ENCODE peak calls at places on chromosomes 7 and 10, in five cellular contexts. One of them, this sample, is unnamed.
A peak's percentile ranks its signal among the peaks of the same experiment; 100 is the strongest.

GRCh38 chr7:34544621-34545020 is 113.4 kb upstream of the NPSR1 start:
- DNase-seq in HEK293T: no peak
- DNase-seq in NCI-H1092: no peak
- DNase-seq in MG63: no peak
- DNase-seq in activated CD4-positive, alpha-beta T cell treated with anti-CD3 and anti-CD28 coated beads, Interleukin-2, amount 50 U/mL, for 4 hours: no peak
- DNase-seq in this sample: no peak

GRCh38 chr10:102505462-102506115 is 1.8 kb downstream of the SUFU start:
- DNase-seq in NCI-H1092: no peak
- DNase-seq in MG63: no peak
- DNase-seq in HEK293T: no peak
- DNase-seq in activated CD4-positive, alpha-beta T cell treated with anti-CD3 and anti-CD28 coated beads, Interleukin-2, amount 50 U/mL, for 4 hours: no peak
- DNase-seq in this sample: no peak

GRCh38 chr10:65033957-65034356 is 1512.8 kb downstream of the REEP3 start:
- DNase-seq in HEK293T: no peak
- DNase-seq in MG63: no peak
- DNase-seq in activated CD4-positive, alpha-beta T cell treated with anti-CD3 and anti-CD28 coated beads, Interleukin-2, amount 50 U/mL, for 4 hours: no peak
- DNase-seq in NCI-H1092: no peak
- DNase-seq in this sample: no peak

GRCh38 chr10:31020128-31020527 is 11.5 kb downstream of the ZNF438 start:
- DNase-seq in activated CD4-positive, alpha-beta T cell treated with anti-CD3 and anti-CD28 coated beads, Interleukin-2, amount 50 U/mL, for 4 hours: no peak
- DNase-seq in MG63: no peak
- DNase-seq in HEK293T: no peak
- DNase-seq in NCI-H1092: no peak
- DNase-seq in this sample: peak; percentile 6

GRCh38 chr10:30751678-30752331 is 122.3 kb upstream of the LYZL2 start:
- DNase-seq in activated CD4-positive, alpha-beta T cell treated with anti-CD3 and anti-CD28 coated beads, Interleukin-2, amount 50 U/mL, for 4 hours: peak; percentile 73
- DNase-seq in MG63: peak; percentile 82
- DNase-seq in NCI-H1092: no peak
- DNase-seq in HEK293T: no peak
- DNase-seq in this sample: peak; percentile 45

GRCh38 chr7:141362580-141363435 is 188.4 kb upstream of the AGK start:
- DNase-seq in HEK293T: no peak
- DNase-seq in NCI-H1092: no peak
- DNase-seq in activated CD4-positive, alpha-beta T cell treated with anti-CD3 and anti-CD28 coated beads, Interleukin-2, amount 50 U/mL, for 4 hours: no peak
- DNase-seq in MG63: peak; percentile 66
- DNase-seq in this sample: no peak

GRCh38 chr10:44310762-44311562 is 73.9 kb downstream of the CXCL12 start:
- DNase-seq in NCI-H1092: no peak
- DNase-seq in MG63: peak; percentile 85
- DNase-seq in activated CD4-positive, alpha-beta T cell treated with anti-CD3 and anti-CD28 coated beads, Interleukin-2, amount 50 U/mL, for 4 hours: peak; percentile 21
- DNase-seq in HEK293T: peak; percentile 82
- DNase-seq in this sample: peak; percentile 69

GRCh38 chr10:61859786-61860185 is 41.7 kb upstream of the ARID5B start:
- DNase-seq in MG63: no peak
- DNase-seq in HEK293T: no peak
- DNase-seq in NCI-H1092: no peak
- DNase-seq in activated CD4-positive, alpha-beta T cell treated with anti-CD3 and anti-CD28 coated beads, Interleukin-2, amount 50 U/mL, for 4 hours: no peak
- DNase-seq in this sample: no peak

GRCh38 chr10:125023269-125023668 is 81.3 kb downstream of the ZRANB1 start:
- DNase-seq in HEK293T: peak; percentile 84
- DNase-seq in activated CD4-positive, alpha-beta T cell treated with anti-CD3 and anti-CD28 coated beads, Interleukin-2, amount 50 U/mL, for 4 hours: no peak
- DNase-seq in NCI-H1092: peak; percentile 58
- DNase-seq in MG63: no peak
- DNase-seq in this sample: no peak

GRCh38 chr10:76274933-76275332 is 843.5 kb downstream of the LRMDA start:
- DNase-seq in HEK293T: no peak
- DNase-seq in MG63: no peak
- DNase-seq in activated CD4-positive, alpha-beta T cell treated with anti-CD3 and anti-CD28 coated beads, Interleukin-2, amount 50 U/mL, for 4 hours: no peak
- DNase-seq in NCI-H1092: no peak
- DNase-seq in this sample: no peak

GRCh38 chr7:142463401-142463850 is 205.6 kb upstream of the PRSS58 start:
- DNase-seq in NCI-H1092: no peak
- DNase-seq in activated CD4-positive, alpha-beta T cell treated with anti-CD3 and anti-CD28 coated beads, Interleukin-2, amount 50 U/mL, for 4 hours: no peak
- DNase-seq in HEK293T: no peak
- DNase-seq in MG63: peak; percentile 67
- DNase-seq in this sample: no peak

GRCh38 chr7:20964214-20964613 is 177.5 kb upstream of the SP8 start:
- DNase-seq in activated CD4-positive, alpha-beta T cell treated with anti-CD3 and anti-CD28 coated beads, Interleukin-2, amount 50 U/mL, for 4 hours: no peak
- DNase-seq in HEK293T: no peak
- DNase-seq in NCI-H1092: peak; percentile 90
- DNase-seq in MG63: no peak
- DNase-seq in this sample: no peak

GRCh38 chr7:19024261-19024660 is 93.2 kb downstream of the TWIST1 start:
- DNase-seq in HEK293T: no peak
- DNase-seq in activated CD4-positive, alpha-beta T cell treated with anti-CD3 and anti-CD28 coated beads, Interleukin-2, amount 50 U/mL, for 4 hours: no peak
- DNase-seq in MG63: no peak
- DNase-seq in NCI-H1092: no peak
- DNase-seq in this sample: no peak

GRCh38 chr7:92242972-92243371 is 2.7 kb downstream of the KRIT1 start:
- DNase-seq in activated CD4-positive, alpha-beta T cell treated with anti-CD3 and anti-CD28 coated beads, Interleukin-2, amount 50 U/mL, for 4 hours: no peak
- DNase-seq in MG63: no peak
- DNase-seq in NCI-H1092: no peak
- DNase-seq in HEK293T: no peak
- DNase-seq in this sample: no peak

GRCh38 chr7:137506031-137506430 is 162.5 kb upstream of the PTN start:
- DNase-seq in NCI-H1092: no peak
- DNase-seq in activated CD4-positive, alpha-beta T cell treated with anti-CD3 and anti-CD28 coated beads, Interleukin-2, amount 50 U/mL, for 4 hours: no peak
- DNase-seq in MG63: no peak
- DNase-seq in HEK293T: no peak
- DNase-seq in this sample: no peak

GRCh38 chr7:70082026-70082655 is 483.9 kb downstream of the AUTS2 start:
- DNase-seq in NCI-H1092: no peak
- DNase-seq in activated CD4-positive, alpha-beta T cell treated with anti-CD3 and anti-CD28 coated beads, Interleukin-2, amount 50 U/mL, for 4 hours: no peak
- DNase-seq in MG63: no peak
- DNase-seq in HEK293T: no peak
- DNase-seq in this sample: no peak

GRCh38 chr7:72098812-72099211 is 313.3 kb downstream of the CALN1 start:
- DNase-seq in HEK293T: no peak
- DNase-seq in activated CD4-positive, alpha-beta T cell treated with anti-CD3 and anti-CD28 coated beads, Interleukin-2, amount 50 U/mL, for 4 hours: no peak
- DNase-seq in MG63: peak; percentile 54
- DNase-seq in NCI-H1092: no peak
- DNase-seq in this sample: no peak

GRCh38 chr10:16583382-16583781 is 61.7 kb upstream of the C1QL3 start:
- DNase-seq in activated CD4-positive, alpha-beta T cell treated with anti-CD3 and anti-CD28 coated beads, Interleukin-2, amount 50 U/mL, for 4 hours: no peak
- DNase-seq in HEK293T: no peak
- DNase-seq in NCI-H1092: no peak
- DNase-seq in MG63: peak; percentile 43
- DNase-seq in this sample: no peak

GRCh38 chr10:113329121-113329596 is 223.7 kb upstream of the HABP2 start:
- DNase-seq in activated CD4-positive, alpha-beta T cell treated with anti-CD3 and anti-CD28 coated beads, Interleukin-2, amount 50 U/mL, for 4 hours: no peak
- DNase-seq in MG63: peak; percentile 63
- DNase-seq in NCI-H1092: no peak
- DNase-seq in HEK293T: no peak
- DNase-seq in this sample: no peak

GRCh38 chr7:44727346-44728262 is 21.0 kb upstream of the ZMIZ2 start:
- DNase-seq in MG63: peak; percentile 35
- DNase-seq in activated CD4-positive, alpha-beta T cell treated with anti-CD3 and anti-CD28 coated beads, Interleukin-2, amount 50 U/mL, for 4 hours: no peak
- DNase-seq in HEK293T: peak; percentile 4
- DNase-seq in NCI-H1092: no peak
- DNase-seq in this sample: no peak

GRCh38 chr10:132257271-132257670 is 50.5 kb downstream of the STK32C start:
- DNase-seq in activated CD4-positive, alpha-beta T cell treated with anti-CD3 and anti-CD28 coated beads, Interleukin-2, amount 50 U/mL, for 4 hours: no peak
- DNase-seq in HEK293T: no peak
- DNase-seq in MG63: peak; percentile 62
- DNase-seq in NCI-H1092: no peak
- DNase-seq in this sample: no peak

GRCh38 chr10:124737708-124738107 is 6.5 kb downstream of the FAM53B start:
- DNase-seq in HEK293T: no peak
- DNase-seq in activated CD4-positive, alpha-beta T cell treated with anti-CD3 and anti-CD28 coated beads, Interleukin-2, amount 50 U/mL, for 4 hours: no peak
- DNase-seq in MG63: no peak
- DNase-seq in NCI-H1092: no peak
- DNase-seq in this sample: no peak

GRCh38 chr7:49483142-49483541 is 290.3 kb upstream of the VWC2 start:
- DNase-seq in MG63: no peak
- DNase-seq in NCI-H1092: no peak
- DNase-seq in activated CD4-positive, alpha-beta T cell treated with anti-CD3 and anti-CD28 coated beads, Interleukin-2, amount 50 U/mL, for 4 hours: no peak
- DNase-seq in HEK293T: no peak
- DNase-seq in this sample: no peak

GRCh38 chr10:11895108-11895466 is 71.9 kb downstream of the PROSER2 start:
- DNase-seq in activated CD4-positive, alpha-beta T cell treated with anti-CD3 and anti-CD28 coated beads, Interleukin-2, amount 50 U/mL, for 4 hours: no peak
- DNase-seq in MG63: no peak
- DNase-seq in NCI-H1092: no peak
- DNase-seq in HEK293T: no peak
- DNase-seq in this sample: no peak

GRCh38 chr7:44291733-44292395 is 33.5 kb downstream of the CAMK2B start:
- DNase-seq in MG63: no peak
- DNase-seq in HEK293T: no peak
- DNase-seq in activated CD4-positive, alpha-beta T cell treated with anti-CD3 and anti-CD28 coated beads, Interleukin-2, amount 50 U/mL, for 4 hours: no peak
- DNase-seq in NCI-H1092: no peak
- DNase-seq in this sample: no peak

GRCh38 chr10:45239642-45240041 is 75.8 kb downstream of the OR13A1 start:
- DNase-seq in NCI-H1092: no peak
- DNase-seq in HEK293T: no peak
- DNase-seq in MG63: peak; percentile 32
- DNase-seq in activated CD4-positive, alpha-beta T cell treated with anti-CD3 and anti-CD28 coated beads, Interleukin-2, amount 50 U/mL, for 4 hours: no peak
- DNase-seq in this sample: no peak

GRCh38 chr7:88664630-88665233 is 94.8 kb upstream of the ZNF804B start:
- DNase-seq in activated CD4-positive, alpha-beta T cell treated with anti-CD3 and anti-CD28 coated beads, Interleukin-2, amount 50 U/mL, for 4 hours: no peak
- DNase-seq in HEK293T: no peak
- DNase-seq in NCI-H1092: no peak
- DNase-seq in MG63: peak; percentile 23
- DNase-seq in this sample: no peak

GRCh38 chr7:44162179-44162578 is 21.0 kb upstream of the MYL7 start:
- DNase-seq in activated CD4-positive, alpha-beta T cell treated with anti-CD3 and anti-CD28 coated beads, Interleukin-2, amount 50 U/mL, for 4 hours: no peak
- DNase-seq in NCI-H1092: no peak
- DNase-seq in HEK293T: no peak
- DNase-seq in MG63: no peak
- DNase-seq in this sample: no peak